ENCODE peak calls at places on chromosome 21, in seven cellular contexts. One of them, this sample, is unnamed.

GRCh38 chr21:34732388-34732821 is 63.6 kb downstream of the CLIC6 start:
- DNase-seq in progenitor cell of endocrine pancreas: no peak
- DNase-seq in BJ: no peak
- DNase-seq in mucosa of descending colon: no peak
- DNase-seq in fibroblast of the aortic adventitia: peak
- DNase-seq in GM12865: no peak
- DNase-seq in H9: no peak
- DNase-seq in this sample: no peak

GRCh38 chr21:10616535-10616934 is 95.2 kb downstream of the TPTE start:
- DNase-seq in H9: no peak
- DNase-seq in progenitor cell of endocrine pancreas: no peak
- DNase-seq in mucosa of descending colon: no peak
- DNase-seq in fibroblast of the aortic adventitia: no peak
- DNase-seq in BJ: no peak
- DNase-seq in GM12865: no peak
- DNase-seq in this sample: no peak

GRCh38 chr21:40143822-40144525 is 276.7 kb downstream of the PCP4 start:
- DNase-seq in mucosa of descending colon: no peak
- DNase-seq in BJ: no peak
- DNase-seq in fibroblast of the aortic adventitia: peak
- DNase-seq in H9: peak
- DNase-seq in GM12865: peak
- DNase-seq in progenitor cell of endocrine pancreas: peak
- DNase-seq in this sample: no peak

GRCh38 chr21:36134820-36135390 is at the start of gene CBR3:
- DNase-seq in GM12865: no peak
- DNase-seq in progenitor cell of endocrine pancreas: peak
- DNase-seq in H9: no peak
- DNase-seq in BJ: no peak
- DNase-seq in fibroblast of the aortic adventitia: peak
- DNase-seq in mucosa of descending colon: peak
- DNase-seq in this sample: no peak

GRCh38 chr21:45410151-45410864 is 5.3 kb downstream of the COL18A1 start:
- DNase-seq in fibroblast of the aortic adventitia: no peak
- DNase-seq in GM12865: no peak
- DNase-seq in H9: no peak
- DNase-seq in BJ: no peak
- DNase-seq in mucosa of descending colon: peak
- DNase-seq in progenitor cell of endocrine pancreas: no peak
- DNase-seq in this sample: no peak

GRCh38 chr21:27713159-27714109 is 746.5 kb upstream of the ADAMTS5 start:
- DNase-seq in H9: no peak
- DNase-seq in BJ: no peak
- DNase-seq in GM12865: no peak
- DNase-seq in fibroblast of the aortic adventitia: peak
- DNase-seq in progenitor cell of endocrine pancreas: no peak
- DNase-seq in mucosa of descending colon: no peak
- DNase-seq in this sample: no peak

GRCh38 chr21:38266732-38267131 is 9.9 kb downstream of the KCNJ15 start:
- DNase-seq in progenitor cell of endocrine pancreas: no peak
- DNase-seq in mucosa of descending colon: no peak
- DNase-seq in GM12865: no peak
- DNase-seq in BJ: no peak
- DNase-seq in H9: no peak
- DNase-seq in fibroblast of the aortic adventitia: peak
- DNase-seq in this sample: no peak

GRCh38 chr21:41706678-41707077 is 60.2 kb downstream of the RIPK4 start:
- DNase-seq in H9: no peak
- DNase-seq in BJ: no peak
- DNase-seq in mucosa of descending colon: no peak
- DNase-seq in fibroblast of the aortic adventitia: peak
- DNase-seq in progenitor cell of endocrine pancreas: no peak
- DNase-seq in GM12865: peak
- DNase-seq in this sample: no peak

GRCh38 chr21:33075596-33076195 is 5.8 kb downstream of the OLIG1 start:
- DNase-seq in BJ: no peak
- DNase-seq in progenitor cell of endocrine pancreas: no peak
- DNase-seq in mucosa of descending colon: no peak
- DNase-seq in fibroblast of the aortic adventitia: no peak
- DNase-seq in H9: peak
- DNase-seq in GM12865: no peak
- DNase-seq in this sample: no peak

GRCh38 chr21:44337941-44338895 is 972 bp downstream of the CFAP410 start:
- DNase-seq in BJ: no peak
- DNase-seq in GM12865: peak
- DNase-seq in H9: peak
- DNase-seq in fibroblast of the aortic adventitia: peak
- DNase-seq in mucosa of descending colon: peak
- DNase-seq in progenitor cell of endocrine pancreas: peak
- DNase-seq in this sample: no peak
- TF ChIP-seq CTCF in BJ: peak
- TF ChIP-seq CTCF in GM12865: no peak
- TF ChIP-seq CTCF in H9: peak
- TF ChIP-seq CTCF in fibroblast of the aortic adventitia: peak
- TF ChIP-seq CTCF in mucosa of descending colon: peak
- TF ChIP-seq CTCF in progenitor cell of endocrine pancreas: peak
- TF ChIP-seq CTCF in this sample: peak

DNA sequence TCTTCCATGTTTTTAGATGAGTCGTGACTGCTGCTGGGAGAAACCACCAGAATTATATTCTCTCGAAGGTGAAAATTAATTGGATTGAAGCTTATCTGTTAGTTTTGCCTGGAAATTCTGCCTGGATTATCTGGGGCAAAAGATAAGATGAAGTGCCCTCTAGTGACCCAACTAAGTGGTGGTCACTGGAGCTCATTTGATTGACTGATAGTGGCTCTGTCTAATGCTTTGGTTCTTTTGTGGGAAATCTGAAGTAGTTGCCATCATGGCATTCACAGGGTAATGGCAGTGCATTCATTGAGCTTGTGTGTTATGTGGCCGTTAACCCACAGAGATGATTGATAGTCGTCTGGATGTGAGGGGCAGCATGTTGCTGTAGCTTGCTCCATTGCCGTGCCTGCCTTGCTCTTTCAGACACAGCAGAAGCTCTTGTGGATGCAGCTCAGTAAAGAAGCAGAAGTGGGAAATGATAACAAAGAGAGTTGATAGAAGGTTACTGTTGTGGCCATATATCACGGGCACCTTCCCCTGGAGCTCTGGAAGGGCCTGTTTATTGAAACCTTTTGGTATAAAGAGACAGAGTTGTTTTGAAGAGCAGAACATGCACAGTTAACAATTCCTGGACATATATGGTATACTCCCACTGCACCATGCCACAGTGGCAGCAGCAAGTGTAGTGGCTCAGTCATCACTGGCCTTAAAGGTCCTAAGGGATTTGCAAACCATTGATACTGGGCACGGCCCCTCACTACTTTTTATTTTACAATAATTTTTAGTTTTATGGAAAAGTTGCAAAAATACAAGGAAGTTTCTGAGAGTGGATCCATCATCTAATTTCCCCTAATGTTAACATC is 42.0 kb downstream of the CXADR start:
- DNase-seq in H9: no peak
- DNase-seq in mucosa of descending colon: no peak
- DNase-seq in fibroblast of the aortic adventitia: peak
- DNase-seq in GM12865: no peak
- DNase-seq in progenitor cell of endocrine pancreas: no peak
- DNase-seq in BJ: no peak
- DNase-seq in this sample: no peak
- TF ChIP-seq CTCF in H9: peak
- TF ChIP-seq CTCF in mucosa of descending colon: no peak
- TF ChIP-seq CTCF in fibroblast of the aortic adventitia: peak
- TF ChIP-seq CTCF in GM12865: no peak
- TF ChIP-seq CTCF in progenitor cell of endocrine pancreas: peak
- TF ChIP-seq CTCF in BJ: peak
- TF ChIP-seq CTCF in this sample: peak

GRCh38 chr21:43611598-43612369 is 47.5 kb downstream of the HSF2BP start:
- DNase-seq in fibroblast of the aortic adventitia: peak
- DNase-seq in BJ: no peak
- DNase-seq in mucosa of descending colon: peak
- DNase-seq in GM12865: peak
- DNase-seq in H9: peak
- DNase-seq in progenitor cell of endocrine pancreas: peak
- DNase-seq in this sample: peak
- TF ChIP-seq CTCF in fibroblast of the aortic adventitia: peak
- TF ChIP-seq CTCF in BJ: peak
- TF ChIP-seq CTCF in mucosa of descending colon: peak
- TF ChIP-seq CTCF in GM12865: peak
- TF ChIP-seq CTCF in H9: peak
- TF ChIP-seq CTCF in progenitor cell of endocrine pancreas: peak
- TF ChIP-seq CTCF in this sample: peak

DNA sequence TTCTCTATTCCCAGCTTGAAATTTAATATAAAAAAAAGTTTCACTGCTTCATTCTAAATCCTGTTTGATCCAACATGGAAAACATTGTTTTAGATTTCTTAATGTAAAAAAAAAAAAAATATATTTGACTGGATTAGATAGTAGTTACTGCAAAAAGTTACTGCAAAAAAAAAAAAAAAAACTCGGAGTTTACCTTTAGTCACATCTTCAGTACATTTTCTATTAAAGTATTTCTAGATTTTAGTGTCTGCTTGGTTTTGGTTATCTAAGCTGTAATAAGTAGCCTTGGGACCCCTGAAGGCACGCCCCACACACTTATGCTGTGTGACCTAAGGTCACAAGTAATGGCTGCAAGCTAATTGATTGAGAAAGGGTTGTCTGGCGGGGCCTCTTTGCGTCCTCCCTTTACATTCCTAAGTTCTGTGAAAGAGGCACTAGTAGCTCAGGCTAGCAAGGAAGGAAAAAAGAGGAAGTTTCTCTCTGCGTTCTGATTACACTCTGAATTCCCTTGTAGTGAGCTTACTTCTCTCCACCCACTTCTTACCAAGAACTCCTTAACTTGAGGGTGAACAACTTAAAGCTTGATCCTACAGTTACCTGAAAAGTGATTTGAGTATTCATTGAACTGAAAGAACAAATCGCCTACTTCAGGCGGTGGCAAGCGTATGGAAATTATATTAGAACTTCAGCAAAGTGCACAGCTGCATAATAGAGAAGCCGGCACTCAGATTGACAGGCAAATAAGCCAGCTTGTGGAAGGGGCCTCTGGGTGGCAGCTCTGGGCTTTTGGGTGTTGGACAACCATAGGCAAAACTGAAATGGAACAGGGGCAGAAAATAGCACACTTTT is 464.2 kb downstream of the USP25 start:
- DNase-seq in fibroblast of the aortic adventitia: peak
- DNase-seq in BJ: peak
- DNase-seq in H9: peak
- DNase-seq in progenitor cell of endocrine pancreas: no peak
- DNase-seq in mucosa of descending colon: no peak
- DNase-seq in GM12865: peak
- DNase-seq in this sample: peak
- TF ChIP-seq CTCF in fibroblast of the aortic adventitia: peak
- TF ChIP-seq CTCF in BJ: peak
- TF ChIP-seq CTCF in H9: no peak
- TF ChIP-seq CTCF in progenitor cell of endocrine pancreas: no peak
- TF ChIP-seq CTCF in mucosa of descending colon: no peak
- TF ChIP-seq CTCF in GM12865: no peak
- TF ChIP-seq CTCF in this sample: peak

DNA sequence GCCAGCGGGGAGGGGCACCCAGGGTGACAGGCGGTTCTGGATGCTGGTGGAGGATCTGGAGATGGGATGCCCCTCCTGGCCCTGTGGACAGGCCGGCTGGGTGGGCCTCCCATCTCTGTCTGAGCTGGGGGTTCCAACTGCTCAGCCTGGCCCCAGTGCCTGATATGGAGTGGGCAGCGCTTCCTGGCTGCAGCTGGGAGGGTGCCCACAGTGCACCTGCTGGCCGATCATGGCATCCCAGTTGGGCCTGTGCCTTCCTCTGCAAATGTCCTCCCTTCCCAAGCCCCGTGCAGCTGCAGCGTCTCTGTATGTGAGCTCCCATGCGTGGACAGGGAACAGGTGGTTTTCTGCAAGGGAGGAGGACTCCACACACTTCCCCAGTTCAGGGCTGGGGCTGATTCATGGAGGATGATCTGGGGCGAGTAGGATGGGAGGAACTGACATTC is 2.1 kb downstream of the PFKL start:
- DNase-seq in mucosa of descending colon: no peak
- DNase-seq in GM12865: no peak
- DNase-seq in progenitor cell of endocrine pancreas: no peak
- DNase-seq in fibroblast of the aortic adventitia: no peak
- DNase-seq in H9: no peak
- DNase-seq in BJ: no peak
- DNase-seq in this sample: no peak
- TF ChIP-seq CTCF in mucosa of descending colon: no peak
- TF ChIP-seq CTCF in GM12865: peak
- TF ChIP-seq CTCF in progenitor cell of endocrine pancreas: peak
- TF ChIP-seq CTCF in fibroblast of the aortic adventitia: no peak
- TF ChIP-seq CTCF in H9: peak
- TF ChIP-seq CTCF in BJ: no peak
- TF ChIP-seq CTCF in this sample: no peak

DNA sequence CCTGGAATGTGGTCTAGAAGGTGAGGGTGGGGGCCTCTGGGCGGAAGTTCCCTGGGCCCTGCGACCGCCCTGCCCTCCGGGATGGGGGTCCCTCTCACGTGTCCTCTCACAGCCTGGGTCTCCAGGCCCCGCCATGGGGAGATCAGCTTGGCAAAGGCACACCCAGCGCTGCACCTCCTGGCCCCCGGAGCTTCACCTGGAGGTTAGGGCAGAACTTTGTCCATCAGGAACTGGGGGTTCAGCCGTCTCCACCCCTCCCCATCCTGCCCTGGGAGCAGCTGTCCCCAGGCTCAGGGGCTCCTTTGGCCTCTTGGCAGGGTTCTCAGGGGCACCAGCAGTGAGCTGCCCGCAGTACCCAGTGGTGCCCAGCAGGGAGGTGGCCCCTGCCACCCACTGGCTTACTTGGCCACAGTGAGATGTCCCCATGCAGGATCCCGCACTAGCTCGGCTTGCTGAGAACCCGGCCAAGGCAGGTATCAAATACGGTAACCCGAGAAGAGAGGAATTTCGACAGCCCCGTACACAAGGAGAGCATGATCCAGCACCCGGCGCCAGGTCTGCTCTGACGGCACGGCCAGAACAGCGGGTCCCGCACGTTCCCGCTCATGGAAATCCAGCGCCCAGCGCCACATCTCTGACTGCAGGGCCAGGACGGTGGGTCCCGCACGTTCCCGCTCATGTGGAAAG is 36.7 kb downstream of the RRP1 start:
- DNase-seq in fibroblast of the aortic adventitia: no peak
- DNase-seq in GM12865: no peak
- DNase-seq in H9: peak
- DNase-seq in BJ: no peak
- DNase-seq in mucosa of descending colon: no peak
- DNase-seq in progenitor cell of endocrine pancreas: no peak
- DNase-seq in this sample: no peak
- TF ChIP-seq CTCF in fibroblast of the aortic adventitia: peak
- TF ChIP-seq CTCF in GM12865: peak
- TF ChIP-seq CTCF in H9: peak
- TF ChIP-seq CTCF in BJ: peak
- TF ChIP-seq CTCF in mucosa of descending colon: no peak
- TF ChIP-seq CTCF in progenitor cell of endocrine pancreas: peak
- TF ChIP-seq CTCF in this sample: peak